ENCODE peak calls at places on chromosomes 1 and 21, in nine cellular contexts. F is right lobe of liver; W is naive thymus-derived CD8-positive, alpha-beta T cell; A is D341Med; S is activated CD4-positive, alpha-beta T cell treated with anti-CD3 and anti-CD28 coated beads for 1 hour; N is HuH-7.5; J is T-helper 2 cell; C is central memory CD4-positive, alpha-beta T cell; K is MV-4-11. E is an unnamed sample.

GRCh38 chr1:231165371-231165770 is 3.5 kb downstream of the TRIM67 start:
- DNase-seq in A (no peak), S (no peak), N (no peak), J (no peak), W (no peak), F (no peak), C (no peak), K (no peak), E (no peak)

GRCh38 chr1:232038704-232039103 is 412.1 kb downstream of the DISC1 start:
- DNase-seq in N (no peak), S (no peak), K (no peak), F (no peak), J (no peak), A (no peak), C (no peak), W (no peak), E (no peak)

GRCh38 chr1:80050085-80050484 is 1043.6 kb upstream of the ADGRL4 start:
- DNase-seq in J (no peak), A (no peak), N (no peak), C (no peak), F (no peak), K (no peak), S (no peak), W (no peak), E (no peak)

GRCh38 chr1:33986389-33987095 is 122.7 kb downstream of the HMGB4 start:
- DNase-seq in F (no peak), J (no peak), N (no peak), A (no peak), K (peak; percentile 9), S (no peak), W (no peak), C (no peak), E (no peak)

GRCh38 chr1:214012418-214012817 is 24.6 kb downstream of the PROX1 start:
- DNase-seq in C (no peak), S (no peak), J (no peak), W (no peak), N (no peak), F (no peak), A (no peak), K (no peak), E (no peak)

GRCh38 chr1:44390277-44390676 is 14.8 kb upstream of the RNF220 start:
- DNase-seq in A (no peak), W (no peak), C (no peak), S (no peak), N (no peak), F (no peak), K (peak; percentile 20), J (no peak), E (no peak)

GRCh38 chr1:162055062-162055461 is 14.4 kb upstream of the NOS1AP start:
- DNase-seq in N (no peak), W (no peak), S (no peak), C (no peak), F (no peak), K (no peak), A (no peak), J (no peak), E (no peak)

GRCh38 chr21:37607081-37607480 is 240.5 kb downstream of the DYRK1A start:
- DNase-seq in J (no peak), A (no peak), W (no peak), N (no peak), F (no peak), K (no peak), C (no peak), S (no peak), E (no peak)

GRCh38 chr1:204972461-204972860 is 70.6 kb upstream of the CNTN2 start:
- DNase-seq in S (no peak), N (no peak), A (no peak), K (no peak), J (no peak), W (no peak), C (no peak), F (no peak), E (no peak)

GRCh38 chr1:33684346-33685122 is 179.3 kb upstream of the HMGB4 start:
- DNase-seq in K (no peak), F (no peak), J (no peak), W (no peak), S (no peak), A (no peak), N (no peak), C (no peak), E (no peak)

GRCh38 chr1:191134796-191135195 is 657.1 kb upstream of the BRINP3 start:
- DNase-seq in N (no peak), S (no peak), W (no peak), K (no peak), A (no peak), F (no peak), C (no peak), J (no peak), E (no peak)

GRCh38 chr1:186781731-186782130 is 47.0 kb upstream of the PLA2G4A start:
- DNase-seq in K (no peak), S (no peak), J (no peak), F (no peak), C (no peak), A (no peak), N (no peak), W (no peak), E (no peak)

GRCh38 chr1:78236711-78237110 is 190.9 kb downstream of the GIPC2 start:
- DNase-seq in C (no peak), S (no peak), W (no peak), N (no peak), F (no peak), J (no peak), A (no peak), K (no peak), E (no peak)

GRCh38 chr1:165053273-165053835 is 303.2 kb downstream of the LMX1A start:
- DNase-seq in K (no peak), F (no peak), C (no peak), A (no peak), J (no peak), N (no peak), S (no peak), W (no peak), E (no peak)

GRCh38 chr1:234519506-234519905 is 40.5 kb upstream of the TARBP1 start:
- DNase-seq in C (no peak), K (peak; percentile 44), J (no peak), A (no peak), S (no peak), W (no peak), N (no peak), F (no peak), E (no peak)

GRCh38 chr1:1361982-1362423 is 3.6 kb upstream of the MXRA8 start:
- DNase-seq in K (no peak), F (no peak), W (peak; percentile 16), S (no peak), C (no peak), A (no peak), J (no peak), N (no peak), E (no peak)

GRCh38 chr1:99786751-99787501 is 20.5 kb upstream of the FRRS1 start:
- DNase-seq in J (peak; percentile 56), S (no peak), F (no peak), K (no peak), A (no peak), C (no peak), N (no peak), W (no peak), E (no peak)

GRCh38 chr1:224262373-224263054 is 67.5 kb downstream of the NVL start:
- DNase-seq in C (no peak), J (peak; percentile 73), N (no peak), K (peak; percentile 6), W (no peak), S (no peak), A (no peak), F (no peak), E (no peak)

GRCh38 chr1:21869620-21870121 is 57.6 kb downstream of the LDLRAD2 start:
- DNase-seq in F (peak; percentile 51), C (no peak), W (no peak), S (no peak), J (no peak), K (no peak), A (no peak), N (peak; percentile 44), E (no peak)

GRCh38 chr1:11868331-11868730 is 9.6 kb upstream of the NPPB start:
- DNase-seq in S (no peak), W (no peak), F (no peak), A (no peak), N (no peak), C (no peak), J (no peak), K (no peak), E (no peak)

GRCh38 chr1:38044224-38045215 is 2.1 kb downstream of the POU3F1 start:
- DNase-seq in W (no peak), A (no peak), C (no peak), F (no peak), J (no peak), N (no peak), K (no peak), S (no peak), E (no peak)

GRCh38 chr21:45256912-45257672 is 30.6 kb downstream of the POFUT2 start:
- DNase-seq in J (peak; percentile 47), A (peak; percentile 38), N (no peak), F (no peak), S (no peak), W (no peak), C (no peak), K (no peak), E (no peak)

GRCh38 chr1:162476620-162477019 is 21.0 kb upstream of the UHMK1 start:
- DNase-seq in F (no peak), J (no peak), A (no peak), C (no peak), N (no peak), S (no peak), W (no peak), K (no peak), E (no peak)

E was measured in activated T-helper 1 cell treated with Interleukin-2 at 50 U/mL for 16 hours.